ENCODE peak calls at places on chromosomes 1 and 21, in eight cellular contexts. Q is NCI-H1417; S is M059J; L is fibroblast of gingiva; J is stimulated activated CD8-positive, alpha-beta memory T cell treated with anti-CD3 and anti-CD28 coated beads, Interleukin-7, amount 100 ng/mL, for 1 hour; X is NCI-H460; O is stimulated activated CD4-positive, alpha-beta T cell treated with anti-CD3 and anti-CD28 coated beads, Interleukin-1b, Interleukin-23, amount 100 ng/mL, for 24 hours; C is GM06990. K is an unnamed sample.

GRCh38 chr1:44485229-44485932 is 80.3 kb downstream of the RNF220 start:
- DNase-seq in L (peak), X (peak), S (peak), O (no peak), J (no peak), C (peak), Q (no peak), K (peak)

GRCh38 chr1:6811587-6811986 is 26.3 kb downstream of the CAMTA1 start:
- DNase-seq in Q (no peak), X (no peak), S (no peak), L (no peak), C (no peak), J (no peak), O (no peak), K (no peak)

GRCh38 chr1:1308756-1309524 is 543 bp downstream of the PUSL1 start:
- DNase-seq in L (no peak), S (no peak), J (no peak), X (no peak), C (no peak), Q (peak), O (no peak), K (peak)

GRCh38 chr1:25738507-25738906 is 61.5 kb upstream of the SELENON start:
- DNase-seq in X (no peak), C (no peak), S (no peak), L (no peak), Q (no peak), J (no peak), O (no peak), K (no peak)

GRCh38 chr1:10803971-10804820 is 7.8 kb upstream of the CASZ1 start:
- DNase-seq in L (no peak), J (no peak), X (no peak), S (no peak), Q (peak), O (no peak), C (no peak), K (peak)

GRCh38 chr1:62429581-62429980 is 7.3 kb upstream of the USP1 start:
- DNase-seq in Q (no peak), L (no peak), C (no peak), J (no peak), O (no peak), S (peak), X (no peak), K (peak)

GRCh38 chr21:27725916-27726315 is 759.0 kb upstream of the ADAMTS5 start:
- DNase-seq in X (no peak), L (no peak), J (no peak), S (peak), C (no peak), Q (no peak), O (no peak), K (peak)

GRCh38 chr1:219460561-219461511 is 152.1 kb downstream of the ZC3H11B start:
- DNase-seq in Q (no peak), C (peak), L (peak), O (no peak), X (no peak), S (peak), J (no peak), K (peak)

GRCh38 chr1:32816676-32817158 is 441 bp downstream of the YARS1 start:
- DNase-seq in O (no peak), C (no peak), S (peak), L (peak), J (no peak), X (peak), Q (no peak), K (peak)

GRCh38 chr1:180854456-180854855 is 58.2 kb upstream of the KIAA1614 start:
- DNase-seq in X (no peak), J (no peak), C (no peak), O (no peak), S (no peak), Q (no peak), L (no peak), K (peak)

GRCh38 chr1:22114083-22115012 is 28.5 kb downstream of the WNT4 start:
- DNase-seq in X (no peak), L (no peak), J (no peak), C (no peak), O (no peak), Q (no peak), S (no peak), K (no peak)

GRCh38 chr1:24126023-24126671 is 14.2 kb upstream of the MYOM3 start:
- DNase-seq in X (no peak), Q (no peak), L (no peak), O (no peak), C (no peak), S (peak), J (no peak), K (no peak)

GRCh38 chr1:65198095-65198494 is 50.1 kb downstream of the AK4 start:
- DNase-seq in S (no peak), X (no peak), Q (no peak), L (peak), J (no peak), C (no peak), O (no peak), K (no peak)

GRCh38 chr1:156766288-156767100 is 841 bp upstream of the PRCC start:
- DNase-seq in S (no peak), O (no peak), L (no peak), C (no peak), Q (peak), X (no peak), J (no peak), K (peak)

GRCh38 chr1:115201598-115201997 is 112.3 kb upstream of the TSPAN2 start:
- DNase-seq in S (no peak), O (no peak), C (no peak), J (no peak), L (no peak), Q (no peak), X (no peak), K (no peak)

GRCh38 chr21:31161157-31161556 is 122.9 kb upstream of the KRTAP19-8 start:
- DNase-seq in J (no peak), X (no peak), L (peak), C (no peak), O (no peak), S (peak), Q (no peak), K (peak)

GRCh38 chr1:168803696-168804510 is 74.9 kb upstream of the DPT start:
- DNase-seq in J (no peak), Q (peak), X (no peak), C (no peak), L (no peak), S (peak), O (no peak), K (no peak)

GRCh38 chr1:85328713-85329376 is 52.4 kb upstream of the BCL10 start:
- DNase-seq in J (no peak), Q (no peak), S (peak), O (no peak), L (peak), X (peak), C (no peak), K (peak)

GRCh38 chr1:240797050-240797449 is 185.1 kb upstream of the GREM2 start:
- DNase-seq in X (no peak), O (no peak), Q (no peak), S (peak), J (no peak), L (no peak), C (no peak), K (no peak)

GRCh38 chr1:172417552-172417951 is 2.9 kb upstream of the C1orf105 start:
- DNase-seq in O (no peak), L (no peak), J (no peak), Q (no peak), C (no peak), X (no peak), S (peak), K (peak)

GRCh38 chr1:116508090-116508983 is 62.5 kb downstream of the CD58 start:
- DNase-seq in L (no peak), O (no peak), X (no peak), J (no peak), S (peak), Q (no peak), C (no peak), K (no peak)

GRCh38 chr1:5650283-5651026 is 341.8 kb downstream of the NPHP4 start:
- DNase-seq in S (no peak), Q (no peak), X (no peak), C (no peak), J (no peak), L (no peak), O (no peak), K (no peak)

GRCh38 chr1:33397125-33397506 is 33.8 kb downstream of the PHC2 start:
- DNase-seq in C (no peak), L (no peak), X (no peak), J (no peak), O (no peak), Q (peak), S (no peak), K (no peak)

GRCh38 chr1:218517507-218517906 is 172.4 kb downstream of the TGFB2 start:
- DNase-seq in C (no peak), Q (no peak), L (no peak), X (no peak), S (no peak), O (no peak), J (no peak), K (no peak)

GRCh38 chr1:165036403-165036802 is 320.1 kb downstream of the LMX1A start:
- DNase-seq in C (no peak), O (no peak), S (no peak), Q (no peak), J (no peak), L (no peak), X (no peak), K (peak)

GRCh38 chr21:45132841-45133573 is 58.6 kb downstream of the ADARB1 start:
- DNase-seq in S (no peak), O (no peak), X (no peak), L (no peak), Q (no peak), C (no peak), J (no peak), K (no peak)

GRCh38 chr1:75986478-75986877 is 54.3 kb upstream of the ASB17 start:
- DNase-seq in X (no peak), J (no peak), O (no peak), L (no peak), C (no peak), Q (no peak), S (no peak), K (no peak)

GRCh38 chr1:190250368-190250767 is 227.3 kb downstream of the BRINP3 start:
- DNase-seq in O (no peak), Q (no peak), L (no peak), J (no peak), X (no peak), C (no peak), S (no peak), K (no peak)

K was measured in mammary epithelial cell.